ENCODE peak calls at places on chromosomes 2 and 18, in five cellular contexts. X is SK-N-SH, P is foreskin fibroblast, C is A549, G is Panc1. J is an unnamed sample.

GRCh38 chr2:222296311-222296736 is 2.5 kb downstream of the PAX3 start:
- DNase-seq in X (no peak), P (peak), C (no peak), G (no peak), J (no peak)

GRCh38 chr2:119491776-119492525 is 32.3 kb downstream of the SCTR start:
- DNase-seq in X (no peak), P (peak), C (peak), G (peak), J (peak)

GRCh38 chr2:96690306-96691021 is 47.9 kb downstream of the FER1L5 start:
- DNase-seq in X (no peak), P (no peak), C (no peak), G (no peak), J (no peak)

GRCh38 chr2:208255557-208256106 is 761 bp upstream of the IDH1 start:
- DNase-seq in X (no peak), P (no peak), C (no peak), G (no peak), J (no peak)

GRCh38 chr2:134771313-134771801 is 52.6 kb upstream of the TMEM163 start:
- DNase-seq in X (peak), P (no peak), C (no peak), G (no peak), J (no peak)

GRCh38 chr2:238851026-238851425 is 3.1 kb downstream of the TWIST2 start:
- DNase-seq in X (no peak), P (peak), C (no peak), G (no peak), J (no peak)

GRCh38 chr18:46315187-46315586 is 211.0 kb downstream of the HAUS1 start:
- DNase-seq in X (no peak), P (no peak), C (no peak), G (no peak), J (no peak)

GRCh38 chr2:213150315-213150951 is 979 bp downstream of the IKZF2 start:
- DNase-seq in X (no peak), P (peak), C (no peak), G (no peak), J (no peak)

GRCh38 chr18:12779456-12779855 is 76.6 kb downstream of the PSMG2 start:
- DNase-seq in X (no peak), P (no peak), C (no peak), G (no peak), J (no peak)

GRCh38 chr2:187581125-187581896 is 27.1 kb upstream of the TFPI start:
- DNase-seq in X (peak), P (peak), C (peak), G (peak), J (peak)

GRCh38 chr2:174511580-174512260 is 24.9 kb upstream of the GPR155 start:
- DNase-seq in X (no peak), P (no peak), C (no peak), G (no peak), J (no peak)

GRCh38 chr2:225630824-225631533 is 231.5 kb downstream of the NYAP2 start:
- DNase-seq in X (no peak), P (no peak), C (no peak), G (no peak), J (no peak)

GRCh38 chr2:239285071-239285931 is 115.5 kb downstream of the HDAC4 start:
- DNase-seq in X (no peak), P (no peak), C (no peak), G (no peak), J (no peak)

GRCh38 chr18:29172151-29173015 is 995.5 kb upstream of the CDH2 start:
- DNase-seq in X (no peak), P (peak), C (no peak), G (no peak), J (no peak)

GRCh38 chr2:121625953-121626352 is 23.3 kb downstream of the CLASP1 start:
- DNase-seq in X (no peak), P (no peak), C (no peak), G (no peak), J (no peak)

GRCh38 chr2:227147023-227147422 is 17.0 kb downstream of the COL4A4 start:
- DNase-seq in X (no peak), P (peak), C (no peak), G (no peak), J (no peak)

GRCh38 chr18:12455511-12455910 is 47.8 kb downstream of the PRELID3A start:
- DNase-seq in X (no peak), P (peak), C (no peak), G (no peak), J (no peak)

GRCh38 chr2:55502590-55503141 is 16.9 kb upstream of the CFAP36 start:
- DNase-seq in X (no peak), P (no peak), C (no peak), G (no peak), J (no peak)

GRCh38 chr2:14632133-14632936 is at the start of gene LRATD1:
- DNase-seq in X (peak), P (peak), C (peak), G (no peak), J (no peak)

GRCh38 chr18:33577688-33578370 is at the start of gene ASXL3:
- DNase-seq in X (peak), P (peak), C (no peak), G (no peak), J (no peak)

GRCh38 chr2:79530443-79530842 is 17.6 kb downstream of the CTNNA2 start:
- DNase-seq in X (no peak), P (no peak), C (no peak), G (no peak), J (no peak)

GRCh38 chr18:62279561-62279960 is 45.5 kb upstream of the TNFRSF11A start:
- DNase-seq in X (no peak), P (no peak), C (no peak), G (no peak), J (no peak)

GRCh38 chr2:47559079-47559684 is 156.2 kb downstream of the MSH2 start:
- DNase-seq in X (no peak), P (peak), C (no peak), G (no peak), J (no peak)

GRCh38 chr2:25821225-25822056 is 56.8 kb downstream of the ASXL2 start:
- DNase-seq in X (no peak), P (no peak), C (no peak), G (no peak), J (peak)

DNA sequence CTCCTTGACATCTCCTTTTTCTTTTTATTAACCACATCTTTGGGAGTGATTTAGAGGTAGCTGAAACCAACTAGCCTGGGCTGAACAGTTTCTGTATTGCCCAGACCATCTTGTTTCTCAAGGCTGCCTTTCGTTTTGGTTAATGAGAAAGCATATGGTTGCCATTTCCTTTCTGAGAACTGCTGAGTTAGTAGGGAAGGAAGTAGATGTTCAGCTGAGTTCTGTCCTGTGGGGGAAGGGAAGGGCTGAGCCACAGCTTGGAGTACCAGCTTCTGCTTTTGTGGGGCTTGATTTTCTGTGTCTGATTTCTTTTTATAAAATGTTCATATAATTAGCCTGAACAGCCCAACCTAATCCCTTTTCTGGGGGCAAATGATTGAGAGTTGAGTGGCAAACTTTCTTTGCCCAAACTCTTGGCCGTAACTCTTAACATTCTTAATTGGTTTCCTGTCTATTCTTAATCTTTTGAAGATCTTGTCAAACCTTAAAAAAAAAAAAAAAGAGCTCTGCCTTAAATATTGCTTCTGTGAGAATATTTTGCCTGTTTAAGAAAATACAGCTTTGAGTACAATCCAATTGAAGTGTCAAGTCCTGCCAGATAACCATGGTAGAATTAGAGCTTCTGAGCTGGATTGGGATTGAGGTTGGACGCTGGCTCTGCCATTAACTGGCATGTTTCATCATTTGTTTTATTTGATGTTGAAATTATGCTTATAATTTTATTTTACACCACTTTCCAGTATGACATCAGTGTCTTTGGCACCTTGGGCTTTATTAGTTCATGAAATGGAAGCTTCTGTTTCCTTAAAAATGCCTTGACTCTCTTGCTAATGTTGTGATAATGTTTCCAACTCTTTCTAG is 1.9 kb upstream of the NABP1 start:
- DNase-seq in X (no peak), P (peak), C (no peak), G (no peak), J (no peak)
- H3K4me3 ChIP-seq in X (no peak), P (no peak), C (no peak), G (no peak), J (no peak)

GRCh38 chr18:42185486-42185885 is 230.5 kb downstream of the PIK3C3 start:
- DNase-seq in X (no peak), P (no peak), C (no peak), G (no peak), J (no peak)

GRCh38 chr18:42187611-42188378 is 232.8 kb downstream of the PIK3C3 start:
- DNase-seq in X (no peak), P (no peak), C (no peak), G (no peak), J (no peak)

GRCh38 chr18:42192251-42193248 is 237.5 kb downstream of the PIK3C3 start:
- DNase-seq in X (peak), P (no peak), C (no peak), G (no peak), J (no peak)

GRCh38 chr18:42184685-42185477 is 229.8 kb downstream of the PIK3C3 start:
- DNase-seq in X (no peak), P (no peak), C (no peak), G (no peak), J (no peak)

GRCh38 chr18:42190643-42191042 is 235.6 kb downstream of the PIK3C3 start:
- DNase-seq in X (no peak), P (no peak), C (no peak), G (no peak), J (no peak)
- TF ChIP-seq CTCF in X (no peak), P (no peak), C (no peak), G (no peak), J (no peak)

DNA sequence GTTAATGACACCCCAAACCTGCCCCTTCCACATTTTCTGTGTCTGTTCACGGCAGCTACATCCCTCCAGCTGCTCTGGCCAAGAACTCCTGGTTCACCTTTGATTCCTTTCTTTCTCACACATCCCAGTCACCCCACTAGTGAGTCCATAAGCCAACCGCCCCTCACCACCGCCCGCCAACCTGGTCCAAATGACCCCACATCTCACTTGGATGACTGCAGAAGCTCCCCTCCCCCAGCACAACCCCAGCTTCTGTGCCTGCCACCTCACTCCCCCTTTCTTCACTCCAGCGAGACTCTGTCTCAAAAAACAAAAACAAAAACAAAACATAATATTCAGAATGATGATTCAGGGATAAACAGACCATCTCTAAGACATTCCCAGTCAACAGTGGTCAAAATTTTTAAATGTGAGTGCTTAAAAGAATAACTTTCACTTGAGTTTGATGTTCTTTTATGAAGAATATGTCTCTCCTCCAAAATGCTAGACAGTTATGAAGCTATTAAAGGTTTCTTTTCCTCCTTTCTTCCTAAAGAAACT is 3.2 kb downstream of the CYS1 start:
- DNase-seq in X (no peak), P (no peak), C (no peak), G (no peak), J (no peak)
- H3K4me3 ChIP-seq in X (no peak), P (no peak), C (no peak), G (no peak), J (no peak)

DNA sequence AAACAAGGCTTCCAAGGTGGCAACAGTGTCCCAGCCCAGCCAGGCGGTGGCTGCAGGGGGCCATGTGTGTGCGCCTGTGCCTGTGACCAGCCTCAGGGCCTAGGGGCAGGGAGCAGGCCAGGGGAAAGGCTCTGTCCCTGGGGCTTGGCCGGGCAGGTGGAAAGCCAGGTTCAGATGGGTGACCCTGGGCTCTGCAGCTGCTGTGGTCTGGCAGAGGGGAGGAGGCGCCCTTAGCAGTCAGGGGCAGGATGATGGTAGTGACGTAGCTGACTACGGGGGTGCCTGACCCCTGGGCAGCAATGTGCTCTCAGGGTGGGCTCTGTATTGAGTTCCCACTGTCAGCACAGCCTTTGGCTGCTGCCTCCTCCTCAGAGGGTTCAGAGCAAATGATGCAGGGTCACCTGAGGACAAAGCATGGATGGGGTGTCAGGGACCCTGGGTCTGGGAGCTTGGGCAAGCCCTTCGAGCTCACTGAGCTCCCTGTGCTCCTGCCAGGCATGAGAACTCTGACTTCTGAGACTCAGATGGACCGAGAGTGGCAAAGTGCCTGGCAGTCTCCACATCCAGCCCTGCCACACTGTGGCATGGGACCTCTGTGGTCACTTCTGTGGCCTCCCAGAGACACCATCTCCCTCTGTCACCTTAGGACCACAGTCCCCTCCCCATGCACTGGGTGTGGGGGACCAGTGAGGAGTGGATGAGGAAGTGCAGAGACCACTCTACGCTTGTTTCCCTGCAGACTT is 56.6 kb upstream of the ALPP start:
- DNase-seq in X (no peak), P (no peak), C (no peak), G (no peak), J (no peak)
- TF ChIP-seq CTCF in X (no peak), P (no peak), C (no peak), G (no peak), J (no peak)

GRCh38 chr2:184646177-184646576 is 47.8 kb downstream of the ZNF804A start:
- DNase-seq in X (no peak), P (peak), C (no peak), G (no peak), J (no peak)
- H3K4me3 ChIP-seq in X (no peak), P (no peak), C (no peak), G (no peak), J (no peak)

DNA sequence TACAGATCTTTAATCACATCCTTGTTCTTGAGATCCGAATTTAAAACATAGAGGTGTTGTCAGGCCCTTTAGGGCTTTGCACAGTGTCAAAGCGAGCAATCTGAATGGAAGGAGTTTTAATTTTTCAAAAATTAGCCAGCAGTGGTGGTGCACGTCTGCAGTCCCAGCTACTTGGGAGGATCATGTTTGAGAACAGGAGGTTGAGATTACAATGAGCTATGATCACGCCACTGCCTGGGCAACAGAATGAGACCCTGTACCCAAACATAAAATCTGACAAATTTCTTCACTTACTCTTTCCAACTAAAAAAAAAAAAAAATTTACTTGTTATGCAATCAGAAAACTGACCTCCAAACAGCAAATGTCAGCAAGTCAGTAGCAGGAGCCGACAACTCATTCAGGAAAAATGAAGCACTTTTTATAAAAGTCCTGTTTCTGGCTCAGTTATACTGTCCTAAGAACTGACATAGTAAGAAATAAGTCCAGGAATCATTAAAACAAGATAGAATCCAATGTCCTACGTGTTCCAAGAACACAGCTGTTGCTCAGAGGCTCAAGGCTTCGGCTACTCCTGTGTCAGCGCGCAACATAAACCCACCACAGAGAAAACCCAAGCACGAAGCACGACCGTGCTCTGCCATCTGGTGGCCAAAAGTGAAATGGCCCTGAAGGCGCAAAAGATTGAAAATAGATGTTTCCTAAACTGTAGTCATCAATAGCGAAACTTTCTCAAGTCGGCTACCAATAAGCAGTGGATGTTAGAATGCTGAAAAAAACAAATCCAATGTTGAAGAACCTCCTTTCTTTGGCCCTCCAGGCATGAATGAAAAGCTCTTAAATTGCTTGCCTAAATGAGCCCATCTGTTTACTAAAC is 138.1 kb downstream of the INO80D start:
- DNase-seq in X (peak), P (peak), C (peak), G (no peak), J (peak)
- TF ChIP-seq CTCF in X (peak), P (peak), C (peak), G (peak), J (peak)

J was measured in HFF-Myc.